ENCODE peak calls at places on chromosomes 2 and 18, in ten cellular contexts. One of them, this sample, is unnamed.

GRCh38 chr2:64059270-64059669 is 40.0 kb upstream of the VPS54 start:
- DNase-seq in lung: no peak
- DNase-seq in astrocyte of the spinal cord: no peak
- DNase-seq in H7: no peak
- DNase-seq in HCT116: no peak
- DNase-seq in mammary epithelial cell: no peak
- DNase-seq in cerebellum: no peak
- DNase-seq in WTC11: no peak
- DNase-seq in amygdala: no peak
- DNase-seq in stimulated activated CD8-positive, alpha-beta memory T cell treated with anti-CD3 and anti-CD28 coated beads, Interleukin-4, amount 100 ng/mL, for 24 hours: no peak
- DNase-seq in this sample: no peak

GRCh38 chr2:216286616-216287231 is 85.6 kb downstream of the MARCHF4 start:
- DNase-seq in mammary epithelial cell: no peak
- DNase-seq in astrocyte of the spinal cord: no peak
- DNase-seq in amygdala: no peak
- DNase-seq in stimulated activated CD8-positive, alpha-beta memory T cell treated with anti-CD3 and anti-CD28 coated beads, Interleukin-4, amount 100 ng/mL, for 24 hours: no peak
- DNase-seq in cerebellum: no peak
- DNase-seq in HCT116: no peak
- DNase-seq in lung: no peak
- DNase-seq in H7: no peak
- DNase-seq in WTC11: no peak
- DNase-seq in this sample: no peak

GRCh38 chr18:65751145-65752085 is 603 bp downstream of the CDH7 start:
- DNase-seq in H7: peak; percentile 65
- DNase-seq in cerebellum: peak; percentile 59
- DNase-seq in mammary epithelial cell: no peak
- DNase-seq in astrocyte of the spinal cord: no peak
- DNase-seq in amygdala: no peak
- DNase-seq in lung: no peak
- DNase-seq in stimulated activated CD8-positive, alpha-beta memory T cell treated with anti-CD3 and anti-CD28 coated beads, Interleukin-4, amount 100 ng/mL, for 24 hours: no peak
- DNase-seq in WTC11: peak; percentile 54
- DNase-seq in HCT116: no peak
- DNase-seq in this sample: no peak

GRCh38 chr2:61350777-61351176 is 120.1 kb downstream of the USP34 start:
- DNase-seq in stimulated activated CD8-positive, alpha-beta memory T cell treated with anti-CD3 and anti-CD28 coated beads, Interleukin-4, amount 100 ng/mL, for 24 hours: no peak
- DNase-seq in astrocyte of the spinal cord: no peak
- DNase-seq in H7: no peak
- DNase-seq in lung: no peak
- DNase-seq in HCT116: no peak
- DNase-seq in cerebellum: no peak
- DNase-seq in WTC11: no peak
- DNase-seq in mammary epithelial cell: no peak
- DNase-seq in amygdala: no peak
- DNase-seq in this sample: no peak

GRCh38 chr2:239905884-239906654 is 119.1 kb downstream of the NDUFA10 start:
- DNase-seq in WTC11: no peak
- DNase-seq in lung: peak; percentile 17
- DNase-seq in astrocyte of the spinal cord: no peak
- DNase-seq in H7: no peak
- DNase-seq in cerebellum: no peak
- DNase-seq in mammary epithelial cell: no peak
- DNase-seq in stimulated activated CD8-positive, alpha-beta memory T cell treated with anti-CD3 and anti-CD28 coated beads, Interleukin-4, amount 100 ng/mL, for 24 hours: no peak
- DNase-seq in HCT116: no peak
- DNase-seq in amygdala: no peak
- DNase-seq in this sample: no peak

GRCh38 chr2:177767768-177768167 is 304.8 kb downstream of the PDE11A start:
- DNase-seq in astrocyte of the spinal cord: no peak
- DNase-seq in cerebellum: no peak
- DNase-seq in HCT116: no peak
- DNase-seq in lung: no peak
- DNase-seq in amygdala: no peak
- DNase-seq in mammary epithelial cell: no peak
- DNase-seq in H7: no peak
- DNase-seq in stimulated activated CD8-positive, alpha-beta memory T cell treated with anti-CD3 and anti-CD28 coated beads, Interleukin-4, amount 100 ng/mL, for 24 hours: no peak
- DNase-seq in WTC11: no peak
- DNase-seq in this sample: no peak

GRCh38 chr2:10978112-10978670 is 66.5 kb downstream of the KCNF1 start:
- DNase-seq in mammary epithelial cell: no peak
- DNase-seq in astrocyte of the spinal cord: no peak
- DNase-seq in HCT116: no peak
- DNase-seq in lung: no peak
- DNase-seq in H7: no peak
- DNase-seq in WTC11: no peak
- DNase-seq in cerebellum: no peak
- DNase-seq in amygdala: no peak
- DNase-seq in stimulated activated CD8-positive, alpha-beta memory T cell treated with anti-CD3 and anti-CD28 coated beads, Interleukin-4, amount 100 ng/mL, for 24 hours: no peak
- DNase-seq in this sample: no peak

GRCh38 chr18:3758531-3758930 is 308.6 kb downstream of the TGIF1 start:
- DNase-seq in H7: no peak
- DNase-seq in mammary epithelial cell: peak; percentile 50
- DNase-seq in amygdala: no peak
- DNase-seq in WTC11: no peak
- DNase-seq in astrocyte of the spinal cord: peak; percentile 65
- DNase-seq in HCT116: peak; percentile 6
- DNase-seq in lung: no peak
- DNase-seq in cerebellum: no peak
- DNase-seq in stimulated activated CD8-positive, alpha-beta memory T cell treated with anti-CD3 and anti-CD28 coated beads, Interleukin-4, amount 100 ng/mL, for 24 hours: no peak
- DNase-seq in this sample: no peak

GRCh38 chr2:203706403-203706802 is at the start of gene CD28:
- DNase-seq in WTC11: no peak
- DNase-seq in mammary epithelial cell: no peak
- DNase-seq in astrocyte of the spinal cord: no peak
- DNase-seq in H7: no peak
- DNase-seq in cerebellum: no peak
- DNase-seq in HCT116: no peak
- DNase-seq in stimulated activated CD8-positive, alpha-beta memory T cell treated with anti-CD3 and anti-CD28 coated beads, Interleukin-4, amount 100 ng/mL, for 24 hours: peak; percentile 71
- DNase-seq in amygdala: no peak
- DNase-seq in lung: no peak
- DNase-seq in this sample: peak; percentile 96